ENCODE peak calls at places on chromosomes 4 and X, in ten cellular contexts. I is sigmoid colon, Z is right atrium auricular region, S is body of pancreas, W is kidney, D is H9, F is spleen, K is IMR-90, X is left ventricle myocardium inferior, Q is PC-3. G is an unnamed sample.

GRCh38 chrX:52988985-52989917 is 30.9 kb upstream of the FAM156A start:
- DNase-seq in S (no peak), I (peak; percentile 29), D (no peak), X (no peak), W (no peak), Q (peak; percentile 37), K (no peak), Z (peak; percentile 38), F (no peak), G (peak; percentile 5)

GRCh38 chr4:44194365-44194764 is 254.2 kb downstream of the KCTD8 start:
- DNase-seq in I (no peak), F (no peak), Q (peak; percentile 10), K (no peak), W (no peak), S (no peak), Z (no peak), X (no peak), D (no peak), G (no peak)

GRCh38 chr4:141081921-141082381 is 51.3 kb downstream of the RNF150 start:
- DNase-seq in Z (no peak), Q (no peak), I (no peak), W (no peak), F (no peak), S (no peak), X (no peak), K (no peak), D (no peak), G (no peak)

GRCh38 chr4:10285028-10285427 is 168.4 kb upstream of the WDR1 start:
- DNase-seq in W (no peak), X (no peak), D (no peak), Z (no peak), I (no peak), K (no peak), Q (no peak), S (no peak), F (no peak), G (peak; percentile 8)

GRCh38 chr4:116244771-116245170 is 840.6 kb downstream of the TRAM1L1 start:
- DNase-seq in Z (no peak), S (no peak), D (no peak), F (no peak), Q (no peak), W (no peak), K (no peak), I (no peak), X (no peak), G (no peak)

GRCh38 chr4:154036856-154037255 is 248.0 kb upstream of the SFRP2 start:
- DNase-seq in S (no peak), F (no peak), I (no peak), Q (no peak), W (no peak), K (no peak), X (no peak), Z (no peak), D (no peak), G (no peak)

GRCh38 chrX:12434493-12434892 is 296.2 kb downstream of the FRMPD4 start:
- DNase-seq in I (no peak), F (no peak), W (no peak), Q (no peak), D (peak; percentile 33), Z (no peak), X (no peak), K (no peak), S (no peak), G (no peak)

GRCh38 chr4:128338634-128339355 is 51.2 kb upstream of the PGRMC2 start:
- DNase-seq in I (no peak), X (no peak), S (no peak), W (no peak), Q (peak; percentile 76), F (no peak), D (no peak), Z (no peak), K (peak; percentile 91), G (no peak)

GRCh38 chrX:91434351-91435168 is at the start of gene PABPC5:
- DNase-seq in I (peak; percentile 93), Q (peak; percentile 63), W (peak; percentile 93), S (peak; percentile 49), K (peak; percentile 82), Z (peak; percentile 82), D (peak; percentile 95), F (peak; percentile 81), X (peak; percentile 78), G (no peak)

GRCh38 chr4:125313989-125314602 is 659 bp upstream of the FAT4 start:
- DNase-seq in W (no peak), F (no peak), I (no peak), Z (no peak), X (no peak), S (no peak), Q (no peak), D (no peak), K (peak; percentile 8), G (no peak)

GRCh38 chrX:110703641-110704040 is 92.0 kb downstream of the CHRDL1 start:
- DNase-seq in I (no peak), W (no peak), Q (no peak), X (no peak), D (no peak), S (peak; percentile 2), Z (no peak), F (no peak), K (no peak), G (no peak)

GRCh38 chr4:186723207-186724047 is at the start of gene FAT1:
- DNase-seq in D (peak; percentile 56), K (peak; percentile 71), S (peak; percentile 70), W (peak; percentile 88), I (peak; percentile 85), Q (peak; percentile 72), Z (no peak), X (peak; percentile 73), F (no peak), G (peak; percentile 68)

GRCh38 chr4:186717556-186717955 is 6.1 kb downstream of the FAT1 start:
- DNase-seq in X (no peak), I (no peak), S (no peak), D (no peak), Z (no peak), W (no peak), K (no peak), Q (no peak), F (no peak), G (peak; percentile 76)

GRCh38 chr4:186724048-186724860 is 598 bp upstream of the FAT1 start:
- DNase-seq in Z (peak; percentile 62), I (peak; percentile 80), S (peak; percentile 67), K (peak; percentile 49), F (no peak), Q (peak; percentile 37), W (peak; percentile 88), X (peak; percentile 56), D (peak; percentile 83), G (peak; percentile 30)

GRCh38 chr4:186722856-186723206 is 825 bp downstream of the FAT1 start:
- DNase-seq in Q (peak; percentile 18), X (no peak), K (no peak), F (no peak), I (no peak), S (no peak), Z (no peak), W (no peak), D (no peak), G (no peak)

DNA sequence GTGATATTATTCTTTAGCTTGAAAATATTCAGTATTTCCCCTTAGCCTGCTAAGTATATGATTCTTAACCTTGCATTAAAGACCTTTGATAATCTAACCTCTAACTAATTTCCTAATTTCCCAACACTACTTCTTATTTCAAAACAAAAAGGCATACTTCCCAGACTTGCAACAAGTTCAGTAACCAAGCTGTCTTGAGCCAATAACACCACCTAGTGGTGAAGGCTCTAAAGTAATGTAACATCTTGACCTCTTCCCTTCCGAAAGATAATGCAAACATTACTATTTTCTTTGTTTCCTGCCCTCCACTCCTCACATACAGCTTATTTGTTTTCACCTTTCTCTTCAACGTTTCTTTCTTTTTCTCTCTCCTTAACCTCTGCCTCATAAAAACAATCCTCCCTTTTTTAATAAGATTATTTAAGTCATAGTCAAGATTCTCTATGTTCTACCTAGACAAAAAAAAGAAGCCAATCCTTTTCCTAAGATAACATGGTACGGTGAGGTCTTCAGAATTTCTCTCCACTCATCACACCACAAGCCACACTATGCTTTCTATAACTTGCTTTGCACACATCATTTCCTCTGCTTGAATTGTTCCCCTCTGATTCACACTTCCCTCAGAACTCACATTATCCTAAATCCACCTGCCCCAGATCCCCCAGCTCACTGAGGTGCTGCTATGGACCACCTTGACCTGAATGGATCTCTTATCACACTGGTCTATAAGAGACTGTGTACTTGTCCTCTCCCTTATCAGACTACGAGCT is 3.5 kb downstream of the FAT1 start:
- DNase-seq in I (no peak), S (no peak), Q (peak; percentile 50), X (no peak), W (no peak), K (no peak), F (no peak), Z (no peak), D (no peak), G (no peak)
- TF ChIP-seq CTCF in I (peak; percentile 37), S (no peak), Q (peak; percentile 64), X (peak; percentile 35), W (peak; percentile 54), K (peak; percentile 39), F (no peak), Z (no peak), D (peak; percentile 91), G (peak; percentile 32)

DNA sequence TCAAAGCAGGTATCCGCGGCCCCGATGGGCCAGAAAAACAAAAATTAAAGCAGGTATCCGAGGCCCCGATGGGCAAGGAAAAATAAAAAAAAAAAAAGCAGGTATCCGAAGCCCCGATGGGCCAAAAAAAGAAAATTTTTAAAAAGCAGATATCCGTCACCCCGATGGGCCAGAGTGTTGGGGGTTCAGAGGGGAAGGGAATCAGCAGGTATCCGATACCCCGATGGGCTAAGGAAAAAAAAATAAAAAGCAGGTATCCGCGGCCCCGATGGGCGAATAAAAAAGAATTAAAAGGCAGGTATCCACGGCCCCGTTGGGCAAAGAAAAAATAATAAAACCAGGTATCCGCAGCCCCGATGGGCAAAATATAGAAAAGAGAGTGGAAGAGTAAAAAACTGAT is 289.0 kb downstream of the CHIC1 start:
- DNase-seq in F (no peak), X (no peak), Q (no peak), I (no peak), W (no peak), S (no peak), Z (no peak), K (no peak), D (no peak), G (no peak)
- H3K27ac ChIP-seq in F (no peak overlapping the region), X (no peak overlapping the region), Q (no peak overlapping the region), I (peak overlapping the region; percentile 72), W (no peak overlapping the region), S (no peak overlapping the region), Z (peak overlapping the region; percentile 86), K (peak overlapping the region; percentile 61), D (no peak overlapping the region), G (no peak overlapping the region)

GRCh38 chrX:106401965-106402559 is 209.7 kb upstream of the RADX start:
- DNase-seq in D (no peak), Q (no peak), I (no peak), W (no peak), F (no peak), K (no peak), Z (no peak), X (no peak), S (peak; percentile 1), G (no peak)

GRCh38 chrX:106404512-106404911 is 207.3 kb upstream of the RADX start:
- DNase-seq in Z (no peak), F (no peak), Q (peak; percentile 48), I (no peak), X (no peak), S (no peak), D (no peak), W (no peak), K (no peak), G (peak; percentile 11)
- TF ChIP-seq CTCF in Z (no peak), F (no peak), Q (peak; percentile 54), I (no peak), X (no peak), S (no peak), D (peak; percentile 52), W (no peak), K (peak; percentile 1), G (no peak)

GRCh38 chr4:109979932-109980717 is 67.4 kb downstream of the EGF start:
- DNase-seq in I (no peak), S (no peak), Z (no peak), W (no peak), D (no peak), K (peak; percentile 78), F (no peak), Q (peak; percentile 76), X (no peak), G (peak; percentile 55)
- H3K27ac ChIP-seq in I (no peak overlapping the region), S (no peak overlapping the region), Z (no peak overlapping the region), W (no peak overlapping the region), D (no peak overlapping the region), K (no peak overlapping the region), F (no peak overlapping the region), Q (peak overlapping the region; percentile 51), X (no peak overlapping the region), G (no peak overlapping the region)